ENCODE peak calls at places on chromosomes 12 and 14, in eight cellular contexts. C is lower lobe of right lung, H is psoas muscle, O is HFF-Myc, J is progenitor cell of endocrine pancreas, M is omental fat pad, L is WTC11, I is fibroblast of lung. D is an unnamed sample.

GRCh38 chr14:93960774-93961438 is 15.5 kb downstream of the ASB2 start:
- DNase-seq in C (no peak), H (no peak), O (no peak), J (no peak), M (no peak), L (no peak), I (no peak), D (no peak)

GRCh38 chr14:91714805-91715204 is 17.1 kb downstream of the CATSPERB start:
- DNase-seq in C (no peak), H (no peak), O (no peak), J (no peak), M (no peak), L (peak; percentile 30), I (no peak), D (no peak)

GRCh38 chr12:47753021-47754001 is 5.4 kb downstream of the RAPGEF3 start:
- DNase-seq in C (peak; percentile 90), H (peak; percentile 86), O (no peak), J (no peak), M (no peak), L (peak; percentile 53), I (no peak), D (no peak)

GRCh38 chr14:75372260-75372659 is 55.6 kb upstream of the JDP2 start:
- DNase-seq in C (no peak), H (no peak), O (no peak), J (no peak), M (no peak), L (no peak), I (no peak), D (no peak)

GRCh38 chr14:102862154-102862772 is 60.2 kb upstream of the AMN start:
- DNase-seq in C (no peak), H (no peak), O (no peak), J (no peak), M (no peak), L (no peak), I (no peak), D (no peak)

GRCh38 chr12:5873341-5873919 is 71.6 kb downstream of the ANO2 start:
- DNase-seq in C (no peak), H (no peak), O (no peak), J (no peak), M (no peak), L (peak; percentile 23), I (no peak), D (no peak)

GRCh38 chr14:26415618-26416123 is 182.2 kb downstream of the NOVA1 start:
- DNase-seq in C (no peak), H (peak; percentile 20), O (no peak), J (no peak), M (no peak), L (no peak), I (peak; percentile 74), D (no peak)

GRCh38 chr14:54906075-54906474 is 3.4 kb upstream of the GCH1 start:
- DNase-seq in C (no peak), H (no peak), O (no peak), J (no peak), M (no peak), L (no peak), I (no peak), D (no peak)

GRCh38 chr12:69595689-69596088 is 10.4 kb downstream of the CCT2 start:
- DNase-seq in C (no peak), H (no peak), O (no peak), J (no peak), M (no peak), L (no peak), I (no peak), D (no peak)

GRCh38 chr12:102029148-102029547 is 32.6 kb downstream of the WASHC3 start:
- DNase-seq in C (no peak), H (no peak), O (no peak), J (no peak), M (no peak), L (no peak), I (no peak), D (no peak)

GRCh38 chr12:102022286-102022685 is 39.5 kb downstream of the WASHC3 start:
- DNase-seq in C (no peak), H (no peak), O (no peak), J (no peak), M (no peak), L (no peak), I (no peak), D (no peak)

GRCh38 chr12:102023343-102023930 is 38.4 kb downstream of the WASHC3 start:
- DNase-seq in C (no peak), H (no peak), O (no peak), J (no peak), M (no peak), L (no peak), I (peak; percentile 46), D (no peak)

GRCh38 chr12:102024765-102025164 is 37.0 kb downstream of the WASHC3 start:
- DNase-seq in C (no peak), H (no peak), O (no peak), J (no peak), M (no peak), L (no peak), I (peak; percentile 14), D (no peak)

DNA sequence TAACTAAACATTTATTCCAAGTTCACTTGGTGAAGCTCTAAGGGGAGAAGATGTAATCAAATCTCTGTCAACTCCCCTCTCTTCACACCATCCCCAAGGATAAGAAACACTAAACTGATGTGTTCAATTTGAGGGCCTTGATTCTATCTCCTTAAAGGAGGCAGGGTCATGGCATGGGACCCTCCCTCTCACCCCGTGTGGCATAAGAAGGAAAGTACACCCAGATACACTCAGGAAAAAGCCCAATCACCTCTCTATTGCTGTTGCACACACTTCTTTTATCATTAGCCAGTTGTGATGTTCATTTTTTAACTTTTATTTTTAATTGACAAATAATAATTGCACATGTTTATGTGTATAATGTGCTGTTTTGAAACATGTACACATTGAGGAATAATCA is 35.1 kb downstream of the WASHC3 start:
- DNase-seq in C (no peak), H (no peak), O (no peak), J (no peak), M (no peak), L (no peak), I (no peak), D (no peak)
- TF ChIP-seq CTCF in C (no peak), H (no peak), O (no peak), J (peak; percentile 11), M (no peak), L (no peak), I (no peak), D (no peak)

DNA sequence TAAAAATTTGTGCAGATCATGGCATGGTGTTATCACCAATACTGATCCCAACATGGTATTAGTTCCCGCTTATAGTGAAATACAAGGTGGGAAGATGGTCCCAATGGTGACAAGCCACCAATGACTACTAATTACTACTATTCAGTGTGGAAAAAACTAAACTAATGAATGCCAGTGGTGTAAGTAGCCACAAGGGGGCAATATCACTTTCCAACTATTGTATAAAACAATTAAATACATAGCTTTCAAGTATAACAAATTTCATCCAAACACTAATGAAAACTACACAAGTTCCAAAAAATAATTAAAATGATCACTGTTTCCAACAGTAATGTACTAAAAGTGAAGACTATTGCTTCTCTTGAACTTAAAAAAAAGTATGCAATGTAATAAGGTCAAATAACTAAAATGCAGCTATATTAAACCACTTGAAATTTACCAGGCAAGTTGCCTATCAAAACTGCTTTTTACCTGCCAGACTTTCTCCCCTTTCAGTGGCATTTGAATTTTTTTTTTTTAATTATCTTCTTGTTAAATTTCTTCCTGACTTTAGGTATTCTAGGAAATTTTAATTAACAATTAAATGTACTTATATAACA is 58.0 kb downstream of the PAPLN start:
- DNase-seq in C (no peak), H (no peak), O (peak; percentile 20), J (no peak), M (no peak), L (no peak), I (peak; percentile 65), D (no peak)
- TF ChIP-seq CTCF in C (peak; percentile 73), H (peak; percentile 67), O (peak; percentile 55), J (peak; percentile 84), M (no peak), L (peak; percentile 49), I (peak; percentile 47), D (peak; percentile 73)

DNA sequence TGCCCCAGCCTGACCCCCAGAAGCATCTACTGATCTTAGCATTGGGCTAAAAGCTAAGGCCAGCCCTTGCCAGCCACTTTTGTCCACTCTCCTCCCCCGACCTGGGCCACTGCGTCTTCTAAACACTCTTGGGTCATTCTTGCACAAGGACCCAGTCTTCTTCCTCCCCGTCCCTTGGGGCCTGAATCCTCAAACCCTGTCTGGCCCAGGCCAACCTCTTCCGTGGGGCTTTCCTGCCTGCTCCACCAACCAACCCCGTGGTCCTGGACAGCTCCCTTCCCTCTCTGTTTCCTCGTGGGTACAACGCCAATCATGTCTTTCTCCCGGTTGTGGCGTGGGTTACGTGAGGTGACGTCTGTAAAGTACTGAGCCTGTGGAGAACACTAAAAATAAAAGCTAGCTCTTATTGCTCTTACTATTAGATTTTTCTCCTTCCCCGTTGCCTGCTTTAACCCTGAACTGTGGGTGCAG is 21.5 kb downstream of the FAM222A start:
- DNase-seq in C (peak; percentile 10), H (peak; percentile 9), O (no peak), J (peak; percentile 6), M (no peak), L (peak; percentile 11), I (no peak), D (peak; percentile 34)
- TF ChIP-seq CTCF in C (no peak), H (no peak), O (no peak), J (no peak), M (no peak), L (no peak), I (no peak), D (no peak)

GRCh38 chr14:51652168-51653095 is 722 bp downstream of the FRMD6 start:
- DNase-seq in C (peak; percentile 58), H (no peak), O (no peak), J (peak; percentile 42), M (no peak), L (peak; percentile 61), I (no peak), D (no peak)
- TF ChIP-seq CTCF in C (no peak), H (no peak), O (no peak), J (peak; percentile 13), M (no peak), L (no peak), I (no peak), D (peak; percentile 49)

DNA sequence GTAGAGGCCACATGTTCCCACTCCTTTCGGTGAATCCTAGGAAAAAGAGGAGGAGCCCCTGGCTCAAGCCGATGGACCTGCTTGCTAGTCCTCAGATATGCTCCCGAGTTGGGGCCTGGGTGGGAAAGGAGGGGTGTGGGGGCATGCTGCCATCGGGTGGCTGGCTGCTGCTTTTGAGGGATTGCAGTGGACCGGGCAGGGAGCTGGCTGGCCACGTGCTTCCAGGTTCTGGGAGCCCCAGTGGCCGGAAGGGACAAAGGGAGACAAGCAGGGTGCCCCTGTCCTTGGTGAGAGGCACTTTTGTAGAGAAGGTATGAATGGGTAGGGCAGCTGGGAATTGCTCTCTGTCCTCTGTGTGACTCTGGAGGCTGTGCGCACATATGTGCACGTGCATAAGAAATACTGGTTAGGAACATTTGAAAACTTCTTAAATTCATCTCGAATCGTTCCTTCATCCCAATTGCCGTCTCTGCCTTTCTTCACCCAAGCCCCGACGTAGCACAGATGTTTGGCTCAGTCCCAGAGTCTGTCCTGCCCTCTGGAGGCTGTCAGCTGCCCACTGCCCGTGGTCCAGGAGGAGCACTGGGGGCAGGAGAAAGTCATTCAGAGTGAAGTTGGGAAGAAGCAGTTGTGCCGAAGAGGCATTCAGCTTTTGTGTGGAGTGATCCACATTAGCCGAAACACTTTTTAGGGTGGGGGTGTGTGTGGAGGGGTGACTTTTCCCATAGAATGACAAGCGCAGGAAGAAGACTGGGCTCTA is 124.7 kb downstream of the TSPAN9 start:
- DNase-seq in C (no peak), H (no peak), O (no peak), J (no peak), M (no peak), L (no peak), I (no peak), D (no peak)
- TF ChIP-seq CTCF in C (no peak), H (no peak), O (no peak), J (no peak), M (no peak), L (no peak), I (no peak), D (no peak)